ENCODE peak calls at places on chromosomes 1 and 21, in four cellular contexts. U, A, N and L are unnamed samples.

GRCh38 chr1:68013351-68013750 is 37.1 kb downstream of the DIRAS3 start:
- ATAC-seq in N (no peak), A (no peak), U (no peak), L (no peak)

GRCh38 chr1:204073837-204074273 is 940 bp downstream of the SOX13 start:
- ATAC-seq in N (peak; percentile 0), A (no peak), U (no peak), L (no peak)

GRCh38 chr1:115123116-115123515 is 33.8 kb upstream of the TSPAN2 start:
- ATAC-seq in A (no peak), N (no peak), U (no peak), L (no peak)

GRCh38 chr21:31317688-31318087 is 26.4 kb downstream of the TIAM1 start:
- ATAC-seq in U (peak; percentile 79), N (no peak), A (no peak), L (no peak)

GRCh38 chr1:172585861-172586260 is 52.9 kb downstream of the SUCO start:
- ATAC-seq in U (no peak), N (no peak), A (no peak), L (no peak)

GRCh38 chr1:117590273-117590925 is 15.4 kb upstream of the TENT5C start:
- ATAC-seq in U (no peak), A (peak; percentile 39), N (peak; percentile 28), L (no peak)

GRCh38 chr1:60765204-60765603 is 317.2 kb upstream of the NFIA start:
- ATAC-seq in N (peak; percentile 89), U (peak; percentile 71), A (peak; percentile 97), L (no peak)

GRCh38 chr1:28185071-28185470 is 8.6 kb upstream of the PTAFR start:
- ATAC-seq in U (no peak), N (no peak), A (no peak), L (no peak)

GRCh38 chr1:169989246-169989645 is 85.2 kb downstream of the KIFAP3 start:
- ATAC-seq in N (no peak), U (no peak), A (no peak), L (no peak)

DNA sequence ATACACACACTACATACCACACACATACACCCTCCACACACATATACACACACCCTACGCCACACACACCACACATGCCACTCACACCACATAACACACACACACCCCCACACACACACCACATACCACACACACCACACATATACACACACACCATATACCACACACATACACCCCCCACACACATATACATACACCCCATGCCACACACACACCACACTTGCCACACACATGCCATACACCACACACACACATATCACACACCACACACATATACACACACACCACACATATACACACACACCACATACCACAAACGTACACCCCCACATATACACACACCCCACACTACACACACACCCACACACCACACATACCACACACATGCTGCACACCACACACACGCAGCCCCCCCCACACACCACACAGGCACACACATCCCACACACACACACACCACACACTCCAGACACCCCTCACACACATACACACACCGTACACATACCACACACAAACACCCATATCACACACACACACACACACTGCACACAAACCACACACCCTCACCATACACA is 76.7 kb upstream of the TMPRSS2 start:
- ATAC-seq in A (no peak), U (no peak), N (no peak), L (no peak)
- H3K4me1 ChIP-seq in A (no peaks in the 10 kb centered on the region), U (no peaks in the 10 kb centered on the region), N (peaks cover 43% of the 10 kb centered on the region), L (no peaks in the 10 kb centered on the region)

GRCh38 chr1:16440480-16441311 is at the start of gene NECAP2:
- ATAC-seq in A (peak; percentile 85), N (peak; percentile 97), U (peak; percentile 93), L (peak; percentile 96)
- TF ChIP-seq EP300 in A (peak; percentile 72), N (no peak), U (no peak), L (no peak)

GRCh38 chr1:94531664-94532063 is 9.9 kb downstream of the F3 start:
- ATAC-seq in U (no peak), A (no peak), N (no peak), L (no peak)
- H3K4me1 ChIP-seq in U (no peaks in the 10 kb centered on the region), A (no peaks in the 10 kb centered on the region), N (peaks cover 16% of the 10 kb centered on the region), L (peaks cover 2% of the 10 kb centered on the region)

DNA sequence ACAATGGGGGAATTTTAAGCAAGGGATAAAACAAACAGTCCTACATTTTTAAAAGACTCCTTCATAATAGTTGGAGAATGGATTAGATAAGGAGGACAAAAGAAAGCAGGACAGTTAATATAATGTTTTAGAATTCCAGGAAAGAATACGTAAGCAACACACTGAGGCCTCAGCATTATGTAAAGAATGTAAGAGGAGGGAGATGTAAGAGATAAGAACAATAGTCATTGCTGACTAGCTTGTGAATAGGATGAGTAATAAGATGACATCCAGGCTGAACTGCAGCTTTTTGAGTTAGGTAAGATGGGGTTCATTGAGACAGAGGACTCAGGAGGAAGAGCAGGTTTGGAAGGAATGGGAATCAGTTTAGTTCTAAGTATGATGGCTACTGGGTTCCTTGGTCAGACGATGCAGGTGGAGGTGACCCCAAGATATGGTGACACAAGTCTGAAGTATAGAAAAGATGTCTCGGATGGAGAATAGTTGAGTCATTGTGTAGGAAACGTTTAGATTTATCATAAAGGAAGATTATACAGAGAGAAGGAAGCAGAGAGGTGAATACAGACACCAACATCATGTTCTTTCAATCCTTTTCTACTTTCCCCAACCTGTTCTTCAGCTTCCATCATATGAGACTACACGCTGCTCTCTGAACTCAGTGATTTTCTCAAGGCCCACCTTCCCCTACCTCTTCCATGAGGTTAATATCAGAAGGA is 372.8 kb downstream of the PTBP2 start:
- ATAC-seq in N (no peak), U (no peak), A (no peak), L (no peak)
- TF ChIP-seq EP300 in N (no peak), U (no peak), A (no peak), L (no peak)

GRCh38 chr1:178572604-178573003 is 59.7 kb downstream of the TEX35 start:
- ATAC-seq in A (no peak), N (no peak), U (peak; percentile 23), L (no peak)
- H3K4me1 ChIP-seq in A (no peaks in the 10 kb centered on the region), N (peaks cover 6% of the 10 kb centered on the region), U (peaks cover 31% of the 10 kb centered on the region), L (no peaks in the 10 kb centered on the region)